ENCODE peak calls at places on chromosomes 11 and 22, in seven cellular contexts. N, L, Z, T, M, B and F are unnamed samples.

GRCh38 chr11:47314992-47315391 is 37.5 kb downstream of the MYBPC3 start:
- DNase-seq in N (no peak), L (no peak), Z (no peak), T (no peak), M (no peak), B (peak), F (no peak)

GRCh38 chr22:49958961-49959781 is 1.4 kb upstream of the PIM3 start:
- DNase-seq in N (peak), L (peak), Z (no peak), T (no peak), M (no peak), B (no peak), F (no peak)

GRCh38 chr22:19466126-19466716 is 12.8 kb downstream of the UFD1 start:
- DNase-seq in N (no peak), L (no peak), Z (no peak), T (no peak), M (no peak), B (no peak), F (no peak)

GRCh38 chr22:24409707-24410106 is 17.7 kb upstream of the ADORA2A start:
- DNase-seq in N (no peak), L (no peak), Z (no peak), T (no peak), M (peak), B (no peak), F (no peak)

GRCh38 chr11:62295504-62295903 is 3.4 kb downstream of the SCGB1D4 start:
- DNase-seq in N (no peak), L (no peak), Z (no peak), T (no peak), M (peak), B (peak), F (no peak)

GRCh38 chr11:8812438-8812837 is 98.6 kb upstream of the AKIP1 start:
- DNase-seq in N (peak), L (peak), Z (no peak), T (no peak), M (peak), B (no peak), F (no peak)

GRCh38 chr22:47340851-47341436 is 578.5 kb downstream of the TBC1D22A start:
- DNase-seq in N (no peak), L (no peak), Z (peak), T (peak), M (no peak), B (no peak), F (no peak)

GRCh38 chr11:19617830-19618523 is 94.7 kb upstream of the NAV2 start:
- DNase-seq in N (no peak), L (no peak), Z (no peak), T (no peak), M (no peak), B (no peak), F (no peak)

GRCh38 chr11:75492181-75492820 is 33.4 kb downstream of the GDPD5 start:
- DNase-seq in N (no peak), L (peak), Z (no peak), T (peak), M (peak), B (peak), F (no peak)

GRCh38 chr11:107695446-107695845 is 16.4 kb downstream of the SLN start:
- DNase-seq in N (no peak), L (no peak), Z (no peak), T (no peak), M (no peak), B (peak), F (no peak)

GRCh38 chr22:49617866-49618688 is 209.6 kb downstream of the BRD1 start:
- DNase-seq in N (no peak), L (no peak), Z (no peak), T (no peak), M (no peak), B (no peak), F (no peak)

GRCh38 chr11:83583953-83584352 is 297.8 kb upstream of the CCDC90B start:
- DNase-seq in N (no peak), L (no peak), Z (no peak), T (no peak), M (no peak), B (peak), F (no peak)

GRCh38 chr11:223026-223789 is 12.9 kb downstream of the SIRT3 start:
- DNase-seq in N (no peak), L (no peak), Z (no peak), T (peak), M (no peak), B (peak), F (no peak)

GRCh38 chr11:86140334-86140733 is 71.5 kb upstream of the PICALM start:
- DNase-seq in N (no peak), L (no peak), Z (no peak), T (no peak), M (no peak), B (no peak), F (no peak)

GRCh38 chr22:26546282-26546681 is 34.0 kb upstream of the TFIP11 start:
- DNase-seq in N (no peak), L (no peak), Z (no peak), T (no peak), M (no peak), B (no peak), F (no peak)

GRCh38 chr11:46649180-46649738 is 31.9 kb downstream of the ATG13 start:
- DNase-seq in N (peak), L (no peak), Z (no peak), T (peak), M (no peak), B (peak), F (no peak)

GRCh38 chr11:70736461-70736860 is 338.1 kb downstream of the CTTN start:
- DNase-seq in N (no peak), L (no peak), Z (no peak), T (no peak), M (no peak), B (no peak), F (no peak)

GRCh38 chr11:70736937-70737640 is 338.8 kb downstream of the CTTN start:
- DNase-seq in N (no peak), L (no peak), Z (no peak), T (no peak), M (no peak), B (no peak), F (no peak)

GRCh38 chr11:70734911-70735310 is 336.6 kb downstream of the CTTN start:
- DNase-seq in N (no peak), L (no peak), Z (no peak), T (no peak), M (no peak), B (no peak), F (no peak)

GRCh38 chr11:70734379-70734778 is 336.1 kb downstream of the CTTN start:
- DNase-seq in N (no peak), L (no peak), Z (no peak), T (no peak), M (no peak), B (no peak), F (no peak)

DNA sequence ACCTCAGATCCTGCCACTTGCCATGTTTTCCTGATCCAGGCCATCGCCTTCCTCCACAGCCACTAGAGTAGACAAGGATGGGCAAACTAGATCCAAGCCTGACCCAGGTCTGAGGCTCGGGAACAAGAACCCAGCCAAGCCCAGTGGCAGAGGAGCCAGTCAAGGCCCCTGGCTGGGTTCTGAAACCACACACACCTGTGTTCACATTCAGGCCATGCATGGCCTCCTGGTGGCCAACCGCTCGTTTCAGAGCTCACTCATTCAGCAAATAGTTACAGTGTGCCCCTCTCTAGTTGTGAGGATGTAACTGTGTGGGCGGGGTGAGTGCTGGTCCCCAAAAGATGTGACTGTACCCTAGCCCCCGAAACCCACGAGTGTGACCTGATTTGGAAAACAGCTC is 337.6 kb downstream of the CTTN start:
- DNase-seq in N (no peak), L (no peak), Z (no peak), T (no peak), M (no peak), B (no peak), F (no peak)
- TF ChIP-seq POLR2A in N (no peak), L (no peak), Z (no peak), T (no peak), M (no peak), B (no peak), F (no peak)

DNA sequence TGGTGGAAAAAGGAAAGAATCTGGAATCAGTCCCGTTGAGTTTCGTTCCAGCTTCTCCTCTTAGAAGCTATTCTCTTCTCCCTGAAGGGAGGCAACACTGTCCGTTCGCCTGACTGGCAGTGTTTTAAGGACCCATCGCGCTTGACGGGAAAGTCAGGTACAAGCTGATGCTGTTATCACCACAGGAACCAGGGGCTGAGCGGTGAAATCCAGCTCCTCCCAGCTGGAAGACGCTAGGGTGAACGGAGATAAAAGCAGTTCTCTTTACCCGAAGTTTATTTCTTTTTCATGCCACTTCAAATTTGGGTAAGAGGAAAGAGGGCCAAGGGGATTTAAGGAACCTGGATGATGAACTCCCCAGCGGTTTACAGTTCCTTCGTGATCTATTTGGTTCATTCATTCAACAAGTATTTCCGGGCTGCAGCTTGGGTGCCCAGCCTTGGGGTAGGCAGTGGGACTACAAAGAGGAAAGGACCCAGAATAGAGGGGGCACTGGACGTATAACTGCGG is 551 bp upstream of the DEUP1 start:
- DNase-seq in N (peak), L (no peak), Z (peak), T (no peak), M (no peak), B (no peak), F (no peak)
- TF ChIP-seq POLR2A in N (no peak), L (no peak), Z (no peak), T (no peak), M (no peak), B (no peak), F (no peak)

GRCh38 chr11:14891143-14892035 is 642 bp downstream of the CYP2R1 start:
- DNase-seq in N (peak), L (peak), Z (peak), T (peak), M (peak), B (peak), F (peak)

GRCh38 chr11:14894657-14895598 is 2.9 kb upstream of the CYP2R1 start:
- DNase-seq in N (peak), L (no peak), Z (no peak), T (peak), M (peak), B (peak), F (peak)

GRCh38 chr11:14886509-14886908 is 5.5 kb downstream of the CYP2R1 start:
- DNase-seq in N (no peak), L (no peak), Z (no peak), T (no peak), M (no peak), B (no peak), F (no peak)

GRCh38 chr11:14892577-14892976 is 546 bp upstream of the CYP2R1 start:
- DNase-seq in N (no peak), L (no peak), Z (no peak), T (no peak), M (no peak), B (no peak), F (no peak)

GRCh38 chr11:14892036-14892556 is at the start of gene CYP2R1:
- DNase-seq in N (peak), L (peak), Z (peak), T (peak), M (peak), B (peak), F (peak)
- TF ChIP-seq POLR2A in N (peak), L (no peak), Z (peak), T (peak), M (no peak), B (no peak), F (no peak)

GRCh38 chr11:2376751-2377451 is at the start of gene CD81:
- DNase-seq in N (no peak), L (peak), Z (peak), T (peak), M (peak), B (peak), F (peak)
- TF ChIP-seq POLR2A in N (no peak), L (no peak), Z (peak), T (no peak), M (peak), B (peak), F (no peak)

DNA sequence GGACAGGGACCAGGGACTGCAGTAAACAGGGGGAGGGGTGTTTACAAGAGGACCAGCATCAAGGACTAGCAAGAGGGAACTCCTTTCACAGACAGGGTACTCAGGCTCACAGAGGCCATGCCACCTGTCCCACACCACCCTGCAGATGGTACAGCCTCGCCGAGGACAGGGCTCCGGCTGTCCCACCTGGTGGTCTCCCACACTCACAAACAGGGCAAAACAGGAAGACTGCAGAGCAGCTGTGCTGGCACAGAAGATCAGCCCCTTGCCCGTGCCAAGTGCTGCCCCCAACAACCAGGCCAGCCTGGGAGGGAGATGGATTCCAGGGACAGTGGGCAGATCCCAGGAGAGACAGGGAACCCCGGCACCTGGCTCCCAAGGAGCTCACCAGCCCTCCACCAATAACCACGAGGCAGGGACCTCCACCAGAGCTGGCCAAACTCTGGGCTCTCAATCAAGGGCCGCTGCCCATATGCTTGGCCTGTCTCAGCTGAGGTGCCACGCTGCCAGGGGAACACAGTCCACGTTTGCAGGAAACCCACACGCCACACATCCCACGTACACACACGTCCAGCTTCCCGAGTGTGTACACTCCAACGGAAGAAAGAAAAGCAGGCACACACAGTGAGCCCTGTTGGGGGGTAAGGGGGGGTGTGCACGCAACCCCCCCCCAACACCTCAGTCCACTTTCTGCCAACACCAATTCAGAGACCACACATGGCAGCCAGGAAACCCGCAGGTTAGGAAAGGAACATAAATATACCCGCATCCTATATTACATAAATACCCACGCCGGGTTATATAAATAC is 2.0 kb downstream of the CSNK1E start:
- DNase-seq in N (no peak), L (peak), Z (no peak), T (peak), M (no peak), B (peak), F (no peak)
- TF ChIP-seq POLR2A in N (no peak), L (no peak), Z (no peak), T (no peak), M (no peak), B (peak), F (no peak)